ENCODE peak calls at places on chromosomes 16 and 17, in four cellular contexts. N, E, G and O are unnamed samples. For H3K4me1, the result is how much of the 10 kb centered on the place peaks cover.

GRCh38 chr16:68287276-68288251 is 23.2 kb downstream of the SLC7A6OS start:
- DNase-seq in N (no peak), E (no peak), G (peak), O (peak)

GRCh38 chr17:55086635-55087058 is 118.1 kb downstream of the STXBP4 start:
- DNase-seq in N (no peak), E (peak), G (peak), O (no peak)

GRCh38 chr17:17448076-17448475 is 28.7 kb upstream of the MED9 start:
- DNase-seq in N (no peak), E (no peak), G (no peak), O (no peak)

GRCh38 chr17:72588561-72588960 is 467.7 kb downstream of the SOX9 start:
- DNase-seq in N (no peak), E (no peak), G (no peak), O (no peak)

GRCh38 chr16:21277927-21278706 is at the start of gene CRYM:
- DNase-seq in N (peak), E (no peak), G (peak), O (peak)

GRCh38 chr17:13749566-13750235 is 148.0 kb upstream of the HS3ST3A1 start:
- DNase-seq in N (no peak), E (no peak), G (no peak), O (no peak)

GRCh38 chr17:7835818-7836595 is 2.0 kb downstream of the KDM6B start:
- DNase-seq in N (peak), E (no peak), G (peak), O (no peak)

GRCh38 chr17:55446581-55447205 is 25.1 kb upstream of the MMD start:
- DNase-seq in N (no peak), E (no peak), G (no peak), O (no peak)

GRCh38 chr17:76540381-76541300 is 797 bp downstream of the PRCD start:
- DNase-seq in N (peak), E (peak), G (peak), O (peak)

GRCh38 chr17:33487187-33487586 is 194.1 kb upstream of the ASIC2 start:
- DNase-seq in N (no peak), E (no peak), G (no peak), O (no peak)

GRCh38 chr17:75909051-75909811 is 4.5 kb upstream of the MRPL38 start:
- DNase-seq in N (no peak), E (no peak), G (no peak), O (no peak)

GRCh38 chr16:72099377-72099818 is 5.8 kb downstream of the DHX38 start:
- DNase-seq in N (peak), E (peak), G (peak), O (no peak)

GRCh38 chr16:9039208-9039607 is 52.2 kb upstream of the HAPSTR1 start:
- DNase-seq in N (no peak), E (no peak), G (no peak), O (no peak)

GRCh38 chr17:3946711-3947235 is 17.5 kb downstream of the ATP2A3 start:
- DNase-seq in N (no peak), E (no peak), G (no peak), O (no peak)
- TF ChIP-seq CTCF in N (no peak), E (no peak), G (no peak), O (no peak)

GRCh38 chr16:11303405-11304138 is 22.4 kb upstream of the PRM1 start:
- DNase-seq in N (peak), E (no peak), G (peak), O (no peak)
- H3K4me1 ChIP-seq in N (under half), E (under half), G (under half), O (under half)

GRCh38 chr17:29576214-29577008 is 7.9 kb downstream of the TP53I13 start:
- DNase-seq in N (no peak), E (no peak), G (no peak), O (peak)

GRCh38 chr17:29577778-29578211 is 9.3 kb downstream of the TP53I13 start:
- DNase-seq in N (no peak), E (no peak), G (no peak), O (no peak)

GRCh38 chr17:29578626-29579485 is 10.4 kb downstream of the TP53I13 start:
- DNase-seq in N (no peak), E (no peak), G (no peak), O (peak)

GRCh38 chr17:29575511-29576213 is 7.2 kb downstream of the TP53I13 start:
- DNase-seq in N (no peak), E (no peak), G (no peak), O (peak)

DNA sequence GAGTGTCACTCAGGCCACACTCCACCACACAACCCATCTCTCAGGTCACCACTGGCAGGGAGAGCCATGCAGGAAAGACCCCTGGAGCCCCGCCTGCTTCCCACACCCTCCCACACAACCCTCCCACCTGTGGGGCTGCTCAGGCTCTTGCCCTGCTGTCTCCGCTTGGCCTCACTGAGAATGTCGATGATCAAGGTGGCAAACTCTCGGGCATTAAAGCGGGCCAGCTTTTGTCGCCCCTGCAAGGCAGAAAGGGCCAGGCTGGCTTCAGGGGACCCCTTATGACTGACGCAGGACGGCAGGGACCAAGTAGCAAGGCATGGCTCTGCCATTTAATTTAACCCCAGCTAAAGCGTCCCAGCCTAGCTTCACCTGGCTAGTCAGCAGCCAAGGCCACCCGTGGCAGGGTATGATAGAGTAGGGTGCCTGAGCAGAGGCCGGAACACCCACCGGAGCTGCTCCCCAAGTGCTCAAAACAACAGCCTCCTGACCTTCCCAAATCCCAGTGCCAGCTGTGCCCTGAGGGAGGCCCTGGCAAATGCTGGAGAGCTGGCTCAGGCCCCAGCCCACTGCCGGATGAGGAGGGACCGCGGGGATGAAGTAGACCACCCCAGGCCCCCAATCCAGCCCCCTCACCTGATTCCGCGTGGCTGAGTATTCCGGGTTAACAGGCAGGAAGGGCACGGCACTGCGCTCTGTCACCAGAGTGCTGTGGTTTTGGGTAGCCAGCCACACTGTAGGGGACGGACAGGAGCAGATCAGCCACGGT is 8.7 kb downstream of the TP53I13 start:
- DNase-seq in N (no peak), E (no peak), G (no peak), O (peak)
- TF ChIP-seq POLR2AphosphoS5 in N (no peak), E (no peak), G (no peak), O (no peak)

GRCh38 chr17:35068249-35068648 is 4.7 kb upstream of the RFFL start:
- DNase-seq in N (no peak), E (no peak), G (no peak), O (no peak)
- TF ChIP-seq CTCF in N (no peak), E (no peak), G (no peak), O (no peak)

GRCh38 chr17:28949185-28950016 is 1.9 kb downstream of the PHF12 start:
- DNase-seq in N (peak), E (no peak), G (peak), O (peak)
- H3K4me1 ChIP-seq in N (under half), E (under half), G (under half), O (under half)